ENCODE peak calls at places on chromosome 21, in six cellular contexts. Z is HepG2, M is K562, W is HCT116, S is GM12878, I is H1. U is an unnamed sample.

GRCh38 chr21:41478319-41479177 is 29.4 kb downstream of the TMPRSS2 start:
- DNase-seq in Z (no peak), M (no peak), W (no peak), S (no peak), I (peak; percentile 53), U (peak; percentile 24)

GRCh38 chr21:43808832-43809251 is 19.5 kb downstream of the RRP1 start:
- DNase-seq in W (no peak), M (no peak), Z (no peak), I (no peak), S (no peak), U (no peak)

GRCh38 chr21:33265664-33266049 is 510 bp upstream of the IL10RB start:
- DNase-seq in I (no peak), S (peak; percentile 68), W (no peak), M (no peak), Z (no peak), U (no peak)

GRCh38 chr21:33229776-33230517 is at the start of gene IFNAR2:
- DNase-seq in S (no peak), Z (peak; percentile 40), W (peak; percentile 18), I (peak; percentile 88), M (peak; percentile 99), U (peak; percentile 79)

GRCh38 chr21:41369105-41369914 is 7.5 kb downstream of the MX2 start:
- DNase-seq in M (no peak), W (no peak), Z (peak; percentile 40), I (peak; percentile 80), S (peak; percentile 42), U (peak; percentile 64)

GRCh38 chr21:25396135-25396711 is 211.1 kb downstream of the MRPL39 start:
- DNase-seq in S (peak; percentile 88), Z (no peak), M (no peak), W (no peak), I (no peak), U (no peak)

GRCh38 chr21:33949516-33950424 is 34.2 kb upstream of the ATP5PO start:
- DNase-seq in W (no peak), S (peak; percentile 76), Z (no peak), M (no peak), I (peak; percentile 29), U (no peak)

GRCh38 chr21:34846214-34846575 is 177.4 kb downstream of the CLIC6 start:
- DNase-seq in M (no peak), S (no peak), Z (no peak), W (no peak), I (no peak), U (no peak)

GRCh38 chr21:27831821-27832569 is 865.1 kb upstream of the ADAMTS5 start:
- DNase-seq in W (no peak), I (no peak), S (no peak), Z (no peak), M (no peak), U (no peak)

GRCh38 chr21:33924079-33924765 is 8.6 kb upstream of the ATP5PO start:
- DNase-seq in I (peak; percentile 97), Z (peak; percentile 70), M (peak; percentile 83), W (peak; percentile 69), S (peak; percentile 67), U (peak; percentile 94)

GRCh38 chr21:44932366-44933181 is 7.3 kb upstream of the SLX9 start:
- DNase-seq in Z (no peak), I (no peak), S (no peak), W (no peak), M (peak; percentile 78), U (no peak)

GRCh38 chr21:37855568-37856391 is 60.5 kb downstream of the KCNJ6 start:
- DNase-seq in Z (no peak), W (no peak), S (no peak), M (no peak), I (peak; percentile 40), U (no peak)

GRCh38 chr21:38443110-38443509 is 55.2 kb downstream of the ERG start:
- DNase-seq in W (no peak), S (no peak), M (no peak), I (no peak), Z (no peak), U (no peak)

GRCh38 chr21:33011462-33011861 is 14.3 kb upstream of the OLIG2 start:
- DNase-seq in S (no peak), I (peak; percentile 6), Z (peak; percentile 57), M (no peak), W (peak; percentile 18), U (no peak)

GRCh38 chr21:41374867-41375533 is 13.2 kb downstream of the MX2 start:
- DNase-seq in S (no peak), Z (no peak), I (no peak), M (no peak), W (no peak), U (no peak)

GRCh38 chr21:43370888-43371570 is 55.9 kb downstream of the SIK1 start:
- DNase-seq in S (no peak), W (no peak), M (no peak), Z (no peak), I (no peak), U (no peak)

GRCh38 chr21:26164311-26164710 is 6.3 kb downstream of the APP start:
- DNase-seq in I (no peak), Z (no peak), M (no peak), W (no peak), S (no peak), U (no peak)

GRCh38 chr21:36282568-36283230 is 37.3 kb upstream of the MORC3 start:
- DNase-seq in S (no peak), I (no peak), Z (no peak), W (no peak), M (no peak), U (no peak)

GRCh38 chr21:23853796-23854379 is 1753.4 kb downstream of the MRPL39 start:
- DNase-seq in M (peak; percentile 16), S (no peak), I (no peak), W (no peak), Z (no peak), U (no peak)

GRCh38 chr21:39114871-39115658 is 68.2 kb downstream of the PSMG1 start:
- DNase-seq in W (no peak), Z (peak; percentile 29), I (no peak), M (no peak), S (no peak), U (no peak)

GRCh38 chr21:41979751-41980369 is 26.0 kb upstream of the C2CD2 start:
- DNase-seq in I (peak; percentile 17), M (no peak), S (no peak), W (no peak), Z (no peak), U (no peak)

GRCh38 chr21:41847066-41847804 is 31.9 kb downstream of the PRDM15 start:
- DNase-seq in Z (no peak), I (peak; percentile 54), W (no peak), S (no peak), M (peak; percentile 63), U (peak; percentile 52)

GRCh38 chr21:42583992-42584641 is 69.3 kb upstream of the PDE9A start:
- DNase-seq in I (no peak), Z (no peak), M (no peak), S (no peak), W (no peak), U (no peak)

GRCh38 chr21:36699026-36699545 is at the start of gene SIM2:
- DNase-seq in Z (no peak), W (peak; percentile 46), S (no peak), I (no peak), M (peak; percentile 48), U (peak; percentile 58)

GRCh38 chr21:26106562-26106961 is 64.0 kb downstream of the APP start:
- DNase-seq in W (no peak), I (no peak), Z (no peak), M (no peak), S (no peak), U (no peak)

GRCh38 chr21:43303240-43304178 is 123.4 kb downstream of the SIK1 start:
- DNase-seq in W (no peak), Z (no peak), S (no peak), I (no peak), M (peak; percentile 67), U (no peak)

GRCh38 chr21:33657124-33657842 is 15.0 kb downstream of the ITSN1 start:
- DNase-seq in M (no peak), W (no peak), I (no peak), S (no peak), Z (no peak), U (no peak)

GRCh38 chr21:36834192-36834591 is 132.3 kb downstream of the HLCS start:
- DNase-seq in M (no peak), S (no peak), I (no peak), W (no peak), Z (no peak), U (no peak)

GRCh38 chr21:27094182-27094948 is 127.5 kb upstream of the ADAMTS5 start:
- DNase-seq in I (no peak), W (no peak), M (no peak), S (no peak), Z (no peak), U (no peak)

GRCh38 chr21:29257701-29258100 is 41.0 kb upstream of the BACH1 start:
- DNase-seq in M (no peak), W (no peak), I (no peak), Z (peak; percentile 6), S (no peak), U (no peak)

GRCh38 chr21:29261555-29262540 is 36.9 kb upstream of the BACH1 start:
- DNase-seq in Z (no peak), I (no peak), W (no peak), M (no peak), S (no peak), U (no peak)

GRCh38 chr21:29260461-29260860 is 38.3 kb upstream of the BACH1 start:
- DNase-seq in W (no peak), S (no peak), Z (no peak), M (no peak), I (no peak), U (no peak)

GRCh38 chr21:29256125-29256895 is 42.4 kb upstream of the BACH1 start:
- DNase-seq in M (no peak), Z (no peak), S (no peak), W (no peak), I (no peak), U (no peak)

GRCh38 chr21:29258626-29259335 is 39.9 kb upstream of the BACH1 start:
- DNase-seq in Z (peak; percentile 20), W (no peak), I (no peak), S (no peak), M (no peak), U (no peak)
- TF ChIP-seq ATF3 in Z (no peak), W (no peak), I (no peak), S (no peak), M (no peak), U (no peak)

DNA sequence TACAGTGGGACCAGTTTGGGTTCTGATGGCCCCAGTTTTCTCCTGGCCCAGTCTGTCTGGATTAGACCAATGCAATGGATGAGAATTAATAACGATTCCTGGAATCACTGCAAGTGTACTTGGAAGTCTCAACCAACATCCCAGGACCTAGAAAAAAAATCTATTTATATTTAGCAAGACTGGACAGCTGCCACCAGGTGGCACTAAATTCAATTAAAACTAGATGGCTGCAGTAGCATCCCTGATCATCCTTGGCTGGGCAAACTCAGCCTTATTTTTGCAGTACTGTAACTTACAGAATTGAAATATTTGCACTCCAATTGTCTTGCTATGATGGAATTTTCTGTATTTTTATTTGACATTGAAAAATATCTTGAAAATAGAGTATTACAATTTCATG is 165.7 kb downstream of the NCAM2 start:
- DNase-seq in S (no peak), Z (peak; percentile 26), I (peak; percentile 44), M (peak; percentile 48), W (peak; percentile 7), U (peak; percentile 29)
- TF ChIP-seq ATF3 in S (no peak), Z (no peak), I (no peak), M (no peak), W (no peak), U (no peak)

GRCh38 chr21:46206163-46207005 is 22.1 kb upstream of the SPATC1L start:
- DNase-seq in S (no peak), M (no peak), Z (no peak), I (no peak), W (no peak), U (peak; percentile 5)
- TF ChIP-seq ATF3 in S (no peak), M (no peak), Z (no peak), I (no peak), W (no peak), U (no peak)

GRCh38 chr21:46500224-46500861 is 41.7 kb downstream of the DIP2A start:
- DNase-seq in Z (peak; percentile 12), W (no peak), I (no peak), M (peak; percentile 37), S (no peak), U (no peak)
- TF ChIP-seq ATF3 in Z (no peak), W (no peak), I (no peak), M (peak; percentile 53), S (no peak), U (no peak)

U was measured in WTC11.